ENCODE peak calls at places on chromosomes 12 and 14, in five cellular contexts. One of them, this sample, is unnamed.
A peak's percentile ranks its signal among the peaks of the same experiment; 100 is the strongest.

GRCh38 chr12:64665506-64665905 is 55.2 kb downstream of the RASSF3 start:
- DNase-seq in HepG2: no peak
- DNase-seq in gastrocnemius medialis: no peak
- DNase-seq in upper lobe of right lung: no peak
- DNase-seq in naive thymus-derived CD4-positive, alpha-beta T cell: peak; percentile 69
- DNase-seq in this sample: peak; percentile 71

GRCh38 chr12:119683413-119683812 is 15.5 kb downstream of the PRKAB1 start:
- DNase-seq in HepG2: no peak
- DNase-seq in gastrocnemius medialis: no peak
- DNase-seq in upper lobe of right lung: no peak
- DNase-seq in naive thymus-derived CD4-positive, alpha-beta T cell: no peak
- DNase-seq in this sample: no peak

GRCh38 chr12:48351022-48351708 is 446 bp upstream of the ZNF641 start:
- DNase-seq in HepG2: peak; percentile 47
- DNase-seq in gastrocnemius medialis: peak; percentile 78
- DNase-seq in upper lobe of right lung: no peak
- DNase-seq in naive thymus-derived CD4-positive, alpha-beta T cell: no peak
- DNase-seq in this sample: no peak

GRCh38 chr14:87628129-87628528 is 364.9 kb downstream of the GALC start:
- DNase-seq in HepG2: peak; percentile 1
- DNase-seq in gastrocnemius medialis: no peak
- DNase-seq in upper lobe of right lung: no peak
- DNase-seq in naive thymus-derived CD4-positive, alpha-beta T cell: no peak
- DNase-seq in this sample: no peak

GRCh38 chr14:90970167-90970600 is 90.3 kb downstream of the RPS6KA5 start:
- DNase-seq in HepG2: no peak
- DNase-seq in gastrocnemius medialis: no peak
- DNase-seq in upper lobe of right lung: no peak
- DNase-seq in naive thymus-derived CD4-positive, alpha-beta T cell: no peak
- DNase-seq in this sample: no peak

GRCh38 chr14:75317148-75317547 is 38.5 kb downstream of the FOS start:
- DNase-seq in HepG2: no peak
- DNase-seq in gastrocnemius medialis: no peak
- DNase-seq in upper lobe of right lung: no peak
- DNase-seq in naive thymus-derived CD4-positive, alpha-beta T cell: no peak
- DNase-seq in this sample: no peak

GRCh38 chr12:31928246-31929139 is 30.7 kb upstream of the RESF1 start:
- DNase-seq in HepG2: no peak
- DNase-seq in gastrocnemius medialis: no peak
- DNase-seq in upper lobe of right lung: no peak
- DNase-seq in naive thymus-derived CD4-positive, alpha-beta T cell: peak; percentile 47
- DNase-seq in this sample: no peak

GRCh38 chr14:49861923-49862673 is 9.5 kb upstream of the NEMF start:
- DNase-seq in HepG2: peak; percentile 69
- DNase-seq in gastrocnemius medialis: peak; percentile 82
- DNase-seq in upper lobe of right lung: peak; percentile 84
- DNase-seq in naive thymus-derived CD4-positive, alpha-beta T cell: peak; percentile 88
- DNase-seq in this sample: peak; percentile 89

GRCh38 chr14:60085085-60085484 is 6.6 kb upstream of the PCNX4 start:
- DNase-seq in HepG2: no peak
- DNase-seq in gastrocnemius medialis: no peak
- DNase-seq in upper lobe of right lung: no peak
- DNase-seq in naive thymus-derived CD4-positive, alpha-beta T cell: no peak
- DNase-seq in this sample: no peak

GRCh38 chr14:100466111-100466856 is 120.9 kb downstream of the BEGAIN start:
- DNase-seq in HepG2: no peak
- DNase-seq in gastrocnemius medialis: no peak
- DNase-seq in upper lobe of right lung: no peak
- DNase-seq in naive thymus-derived CD4-positive, alpha-beta T cell: no peak
- DNase-seq in this sample: no peak

GRCh38 chr12:116551952-116552749 is 7.0 kb upstream of the MAP1LC3B2 start:
- DNase-seq in HepG2: no peak
- DNase-seq in gastrocnemius medialis: no peak
- DNase-seq in upper lobe of right lung: no peak
- DNase-seq in naive thymus-derived CD4-positive, alpha-beta T cell: no peak
- DNase-seq in this sample: no peak

GRCh38 chr12:843609-844008 is 91.2 kb downstream of the WNK1 start:
- DNase-seq in HepG2: no peak
- DNase-seq in gastrocnemius medialis: no peak
- DNase-seq in upper lobe of right lung: no peak
- DNase-seq in naive thymus-derived CD4-positive, alpha-beta T cell: no peak
- DNase-seq in this sample: no peak

GRCh38 chr12:8527250-8528130 is 13.2 kb downstream of the CLEC4E start:
- DNase-seq in HepG2: no peak
- DNase-seq in gastrocnemius medialis: no peak
- DNase-seq in upper lobe of right lung: no peak
- DNase-seq in naive thymus-derived CD4-positive, alpha-beta T cell: no peak
- DNase-seq in this sample: no peak

GRCh38 chr12:24544368-24544767 is 404.5 kb downstream of the BCAT1 start:
- DNase-seq in HepG2: no peak
- DNase-seq in gastrocnemius medialis: no peak
- DNase-seq in upper lobe of right lung: no peak
- DNase-seq in naive thymus-derived CD4-positive, alpha-beta T cell: no peak
- DNase-seq in this sample: no peak

GRCh38 chr14:95069018-95069417 is 88.3 kb downstream of the DICER1 start:
- DNase-seq in HepG2: no peak
- DNase-seq in gastrocnemius medialis: no peak
- DNase-seq in upper lobe of right lung: no peak
- DNase-seq in naive thymus-derived CD4-positive, alpha-beta T cell: no peak
- DNase-seq in this sample: no peak

GRCh38 chr12:62304560-62304959 is 44.4 kb downstream of the USP15 start:
- DNase-seq in HepG2: no peak
- DNase-seq in gastrocnemius medialis: no peak
- DNase-seq in upper lobe of right lung: no peak
- DNase-seq in naive thymus-derived CD4-positive, alpha-beta T cell: no peak
- DNase-seq in this sample: no peak

GRCh38 chr12:14769462-14769836 is 33.8 kb downstream of the WBP11 start:
- DNase-seq in HepG2: peak; percentile 42
- DNase-seq in gastrocnemius medialis: no peak
- DNase-seq in upper lobe of right lung: peak; percentile 70
- DNase-seq in naive thymus-derived CD4-positive, alpha-beta T cell: no peak
- DNase-seq in this sample: no peak

GRCh38 chr12:94650143-94651056 is at the start of gene TMCC3:
- DNase-seq in HepG2: no peak
- DNase-seq in gastrocnemius medialis: peak; percentile 75
- DNase-seq in upper lobe of right lung: peak; percentile 80
- DNase-seq in naive thymus-derived CD4-positive, alpha-beta T cell: no peak
- DNase-seq in this sample: peak; percentile 49

GRCh38 chr12:111976291-111976690 is 36.7 kb downstream of the TMEM116 start:
- DNase-seq in HepG2: no peak
- DNase-seq in gastrocnemius medialis: no peak
- DNase-seq in upper lobe of right lung: no peak
- DNase-seq in naive thymus-derived CD4-positive, alpha-beta T cell: no peak
- DNase-seq in this sample: no peak

GRCh38 chr12:102454808-102455760 is 25.3 kb downstream of the IGF1 start:
- DNase-seq in HepG2: peak; percentile 10
- DNase-seq in gastrocnemius medialis: peak; percentile 59
- DNase-seq in upper lobe of right lung: no peak
- DNase-seq in naive thymus-derived CD4-positive, alpha-beta T cell: no peak
- DNase-seq in this sample: no peak

GRCh38 chr14:71651228-71651627 is 281.0 kb upstream of the RGS6 start:
- DNase-seq in HepG2: no peak
- DNase-seq in gastrocnemius medialis: no peak
- DNase-seq in upper lobe of right lung: no peak
- DNase-seq in naive thymus-derived CD4-positive, alpha-beta T cell: no peak
- DNase-seq in this sample: no peak

GRCh38 chr14:96198430-96199133 is 6.1 kb upstream of the BDKRB2 start:
- DNase-seq in HepG2: no peak
- DNase-seq in gastrocnemius medialis: no peak
- DNase-seq in upper lobe of right lung: no peak
- DNase-seq in naive thymus-derived CD4-positive, alpha-beta T cell: peak; percentile 18
- DNase-seq in this sample: no peak
- H3K27ac ChIP-seq in HepG2: no peak overlapping the region
- H3K27ac ChIP-seq in gastrocnemius medialis: no peak overlapping the region
- H3K27ac ChIP-seq in upper lobe of right lung: peak overlapping the region; percentile 55
- H3K27ac ChIP-seq in naive thymus-derived CD4-positive, alpha-beta T cell: peak overlapping the region; percentile 17
- H3K27ac ChIP-seq in this sample: no peak overlapping the region

GRCh38 chr12:109778684-109779083 is 54.5 kb downstream of the TRPV4 start:
- DNase-seq in HepG2: no peak
- DNase-seq in gastrocnemius medialis: no peak
- DNase-seq in upper lobe of right lung: no peak
- DNase-seq in naive thymus-derived CD4-positive, alpha-beta T cell: no peak
- DNase-seq in this sample: no peak

GRCh38 chr12:109779382-109779781 is 53.8 kb downstream of the TRPV4 start:
- DNase-seq in HepG2: peak; percentile 47
- DNase-seq in gastrocnemius medialis: no peak
- DNase-seq in upper lobe of right lung: no peak
- DNase-seq in naive thymus-derived CD4-positive, alpha-beta T cell: no peak
- DNase-seq in this sample: no peak

GRCh38 chr12:109775172-109775881 is 57.9 kb downstream of the TRPV4 start:
- DNase-seq in HepG2: peak; percentile 50
- DNase-seq in gastrocnemius medialis: peak; percentile 60
- DNase-seq in upper lobe of right lung: peak; percentile 88
- DNase-seq in naive thymus-derived CD4-positive, alpha-beta T cell: peak; percentile 43
- DNase-seq in this sample: peak; percentile 49

GRCh38 chr12:109776624-109777023 is 56.6 kb downstream of the TRPV4 start:
- DNase-seq in HepG2: no peak
- DNase-seq in gastrocnemius medialis: no peak
- DNase-seq in upper lobe of right lung: no peak
- DNase-seq in naive thymus-derived CD4-positive, alpha-beta T cell: no peak
- DNase-seq in this sample: no peak

GRCh38 chr12:109777544-109777943 is 55.7 kb downstream of the TRPV4 start:
- DNase-seq in HepG2: peak; percentile 83
- DNase-seq in gastrocnemius medialis: no peak
- DNase-seq in upper lobe of right lung: no peak
- DNase-seq in naive thymus-derived CD4-positive, alpha-beta T cell: peak; percentile 23
- DNase-seq in this sample: no peak
- H3K4me3 ChIP-seq in HepG2: peak overlapping the region; percentile 59
- H3K4me3 ChIP-seq in gastrocnemius medialis: no peak overlapping the region
- H3K4me3 ChIP-seq in upper lobe of right lung: no peak overlapping the region
- H3K4me3 ChIP-seq in naive thymus-derived CD4-positive, alpha-beta T cell: no peak overlapping the region
- H3K4me3 ChIP-seq in this sample: no peak overlapping the region

DNA sequence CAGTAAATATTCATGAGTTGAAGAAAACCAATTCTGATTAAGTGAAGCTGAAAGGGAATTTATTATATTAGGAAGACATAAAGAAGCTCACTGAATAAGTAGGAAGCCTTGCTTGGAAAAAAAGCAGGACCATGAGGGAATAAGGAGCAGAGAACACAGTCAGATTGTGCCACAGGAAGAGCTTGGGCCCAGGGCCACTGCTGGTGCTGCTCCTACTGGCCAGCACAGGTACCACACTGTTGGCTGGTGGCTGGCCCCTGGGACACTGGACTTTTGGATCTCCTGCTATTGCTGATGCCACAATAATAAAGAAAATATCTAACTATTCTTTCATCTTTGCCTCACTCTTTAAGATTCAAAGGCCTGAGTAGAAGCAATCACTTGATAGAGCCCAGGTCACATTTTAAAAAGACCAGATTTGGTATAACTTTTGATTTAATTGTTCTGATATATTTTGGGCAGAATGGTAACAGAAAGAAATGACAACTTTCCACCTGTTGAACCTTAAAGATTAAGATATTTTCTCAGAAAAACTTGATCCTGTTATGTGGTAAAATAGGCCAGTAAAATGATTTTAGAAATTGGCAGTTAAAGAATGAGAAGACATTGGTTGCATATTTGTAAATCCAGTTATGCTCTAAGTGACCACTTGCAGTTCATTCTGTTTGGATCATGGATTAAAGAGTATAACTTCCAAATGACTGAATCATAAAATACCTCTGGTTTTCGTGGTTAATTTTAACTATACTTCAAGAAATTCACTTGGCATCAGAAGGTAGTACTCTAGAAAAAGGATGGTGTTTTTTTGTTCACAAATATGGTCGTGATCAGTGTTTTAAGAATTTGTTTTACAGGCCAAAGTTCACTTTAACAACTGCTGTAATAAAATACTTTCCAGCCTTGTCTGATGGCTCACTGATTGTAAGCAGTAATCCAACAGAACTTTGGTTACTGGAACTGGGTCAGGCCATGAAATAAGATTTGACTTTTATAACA is 68.3 kb downstream of the DERA start:
- DNase-seq in HepG2: peak; percentile 38
- DNase-seq in gastrocnemius medialis: no peak
- DNase-seq in upper lobe of right lung: no peak
- DNase-seq in naive thymus-derived CD4-positive, alpha-beta T cell: no peak
- DNase-seq in this sample: no peak
- H3K4me1 ChIP-seq in HepG2: peaks cover 19% of the 10 kb centered on the region
- H3K4me1 ChIP-seq in gastrocnemius medialis: peaks cover 28% of the 10 kb centered on the region
- H3K4me1 ChIP-seq in upper lobe of right lung: peaks cover 23% of the 10 kb centered on the region
- H3K4me1 ChIP-seq in naive thymus-derived CD4-positive, alpha-beta T cell: no peaks in the 10 kb centered on the region
- H3K4me1 ChIP-seq in this sample: no peaks in the 10 kb centered on the region

GRCh38 chr14:74084277-74085046 is at the start of the genes ALDH6A1 and LIN52:
- DNase-seq in HepG2: peak; percentile 100
- DNase-seq in gastrocnemius medialis: peak; percentile 100
- DNase-seq in upper lobe of right lung: peak; percentile 99
- DNase-seq in naive thymus-derived CD4-positive, alpha-beta T cell: peak; percentile 100
- DNase-seq in this sample: peak; percentile 100
- H3K27ac ChIP-seq in HepG2: peak within 1 kb of the TSS; percentile 95
- H3K27ac ChIP-seq in gastrocnemius medialis: peak within 1 kb of the TSS; percentile 88
- H3K27ac ChIP-seq in upper lobe of right lung: peak within 1 kb of the TSS; percentile 90
- H3K27ac ChIP-seq in naive thymus-derived CD4-positive, alpha-beta T cell: peak within 1 kb of the TSS; percentile 77
- H3K27ac ChIP-seq in this sample: peak within 1 kb of the TSS; percentile 68

GRCh38 chr12:6199531-6200265 is 502 bp upstream of the CD9 start:
- DNase-seq in HepG2: no peak
- DNase-seq in gastrocnemius medialis: no peak
- DNase-seq in upper lobe of right lung: peak; percentile 93
- DNase-seq in naive thymus-derived CD4-positive, alpha-beta T cell: no peak
- DNase-seq in this sample: no peak
- H3K4me3 ChIP-seq in HepG2: no peak overlapping the region
- H3K4me3 ChIP-seq in gastrocnemius medialis: peak overlapping the region; percentile 52
- H3K4me3 ChIP-seq in upper lobe of right lung: peak overlapping the region; percentile 84
- H3K4me3 ChIP-seq in naive thymus-derived CD4-positive, alpha-beta T cell: no peak overlapping the region
- H3K4me3 ChIP-seq in this sample: no peak overlapping the region

DNA sequence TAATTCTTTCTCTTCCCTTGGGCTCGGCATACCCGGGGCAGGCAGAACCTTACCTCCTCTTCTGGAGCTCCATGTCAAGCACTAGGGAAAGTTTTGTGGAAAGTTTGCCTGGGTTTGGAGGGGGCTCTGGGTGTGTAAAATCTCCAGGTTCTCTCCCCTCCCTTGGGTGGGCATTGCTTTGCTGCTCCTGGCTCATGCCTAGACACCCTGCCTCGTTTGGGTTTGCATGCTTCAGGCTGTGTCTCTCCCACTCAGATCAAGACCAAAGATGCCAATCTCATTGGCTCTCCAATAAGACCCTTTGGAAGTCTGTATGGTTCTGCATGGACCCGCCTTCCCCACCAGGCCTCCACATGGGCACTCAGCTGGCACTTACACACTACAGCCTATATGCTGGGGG is 6.2 kb upstream of the KRT2 start:
- DNase-seq in HepG2: no peak
- DNase-seq in gastrocnemius medialis: no peak
- DNase-seq in upper lobe of right lung: no peak
- DNase-seq in naive thymus-derived CD4-positive, alpha-beta T cell: no peak
- DNase-seq in this sample: no peak
- H3K4me1 ChIP-seq in HepG2: no peaks in the 10 kb centered on the region
- H3K4me1 ChIP-seq in gastrocnemius medialis: no peaks in the 10 kb centered on the region
- H3K4me1 ChIP-seq in upper lobe of right lung: no peaks in the 10 kb centered on the region
- H3K4me1 ChIP-seq in naive thymus-derived CD4-positive, alpha-beta T cell: no peaks in the 10 kb centered on the region
- H3K4me1 ChIP-seq in this sample: peaks cover 6% of the 10 kb centered on the region

This sample was measured in CD8-positive, alpha-beta memory T cell.